ENCODE peak calls at places on chromosomes 2 and 18, in seven cellular contexts. One of them, this sample, is unnamed.

GRCh38 chr2:25290811-25291510 is 50.8 kb downstream of the DNMT3A start:
- DNase-seq in Karpas-422: no peak
- DNase-seq in MCF 10A: no peak
- DNase-seq in NCI-H1092 treated with DMSO at 0.1 percent for 48 hours: peak; percentile 72
- DNase-seq in neural progenitor cell: no peak
- DNase-seq in psoas muscle: no peak
- DNase-seq in activated effector memory CD4-positive, alpha-beta T cell treated with Interleukin-2 at 50 U/mL for 16 hours: no peak
- DNase-seq in this sample: no peak

GRCh38 chr18:46560671-46561045 is 96.4 kb downstream of the LOXHD1 start:
- DNase-seq in activated effector memory CD4-positive, alpha-beta T cell treated with Interleukin-2 at 50 U/mL for 16 hours: no peak
- DNase-seq in MCF 10A: no peak
- DNase-seq in NCI-H1092 treated with DMSO at 0.1 percent for 48 hours: no peak
- DNase-seq in Karpas-422: no peak
- DNase-seq in neural progenitor cell: no peak
- DNase-seq in psoas muscle: no peak
- DNase-seq in this sample: no peak

GRCh38 chr2:8315766-8316165 is 366.1 kb upstream of the ID2 start:
- DNase-seq in psoas muscle: no peak
- DNase-seq in Karpas-422: no peak
- DNase-seq in MCF 10A: peak; percentile 88
- DNase-seq in NCI-H1092 treated with DMSO at 0.1 percent for 48 hours: no peak
- DNase-seq in neural progenitor cell: peak; percentile 64
- DNase-seq in activated effector memory CD4-positive, alpha-beta T cell treated with Interleukin-2 at 50 U/mL for 16 hours: no peak
- DNase-seq in this sample: no peak

GRCh38 chr2:98518106-98518505 is 73.4 kb downstream of the INPP4A start:
- DNase-seq in MCF 10A: peak; percentile 20
- DNase-seq in Karpas-422: peak; percentile 79
- DNase-seq in NCI-H1092 treated with DMSO at 0.1 percent for 48 hours: no peak
- DNase-seq in psoas muscle: no peak
- DNase-seq in activated effector memory CD4-positive, alpha-beta T cell treated with Interleukin-2 at 50 U/mL for 16 hours: peak; percentile 39
- DNase-seq in neural progenitor cell: peak; percentile 19
- DNase-seq in this sample: no peak

GRCh38 chr18:79477711-79478483 is 82.2 kb downstream of the NFATC1 start:
- DNase-seq in Karpas-422: no peak
- DNase-seq in neural progenitor cell: no peak
- DNase-seq in psoas muscle: peak; percentile 6
- DNase-seq in activated effector memory CD4-positive, alpha-beta T cell treated with Interleukin-2 at 50 U/mL for 16 hours: no peak
- DNase-seq in MCF 10A: no peak
- DNase-seq in NCI-H1092 treated with DMSO at 0.1 percent for 48 hours: no peak
- DNase-seq in this sample: no peak

GRCh38 chr18:72376256-72376655 is 167.9 kb downstream of the CBLN2 start:
- DNase-seq in MCF 10A: peak; percentile 8
- DNase-seq in neural progenitor cell: no peak
- DNase-seq in Karpas-422: no peak
- DNase-seq in NCI-H1092 treated with DMSO at 0.1 percent for 48 hours: no peak
- DNase-seq in psoas muscle: no peak
- DNase-seq in activated effector memory CD4-positive, alpha-beta T cell treated with Interleukin-2 at 50 U/mL for 16 hours: no peak
- DNase-seq in this sample: no peak

GRCh38 chr2:233387667-233388528 is 33.6 kb downstream of the DGKD start:
- DNase-seq in psoas muscle: peak; percentile 85
- DNase-seq in MCF 10A: peak; percentile 96
- DNase-seq in NCI-H1092 treated with DMSO at 0.1 percent for 48 hours: peak; percentile 62
- DNase-seq in neural progenitor cell: no peak
- DNase-seq in Karpas-422: no peak
- DNase-seq in activated effector memory CD4-positive, alpha-beta T cell treated with Interleukin-2 at 50 U/mL for 16 hours: no peak
- DNase-seq in this sample: peak; percentile 36

GRCh38 chr2:150279673-150280072 is 207.8 kb downstream of the RND3 start:
- DNase-seq in activated effector memory CD4-positive, alpha-beta T cell treated with Interleukin-2 at 50 U/mL for 16 hours: no peak
- DNase-seq in MCF 10A: no peak
- DNase-seq in NCI-H1092 treated with DMSO at 0.1 percent for 48 hours: no peak
- DNase-seq in neural progenitor cell: no peak
- DNase-seq in psoas muscle: no peak
- DNase-seq in Karpas-422: no peak
- DNase-seq in this sample: no peak

GRCh38 chr2:68931799-68932198 is 20.9 kb downstream of the GKN2 start:
- DNase-seq in psoas muscle: no peak
- DNase-seq in NCI-H1092 treated with DMSO at 0.1 percent for 48 hours: no peak
- DNase-seq in MCF 10A: peak; percentile 30
- DNase-seq in activated effector memory CD4-positive, alpha-beta T cell treated with Interleukin-2 at 50 U/mL for 16 hours: no peak
- DNase-seq in neural progenitor cell: no peak
- DNase-seq in Karpas-422: no peak
- DNase-seq in this sample: no peak

GRCh38 chr2:167294031-167294774 is 405.9 kb downstream of the XIRP2 start:
- DNase-seq in NCI-H1092 treated with DMSO at 0.1 percent for 48 hours: peak; percentile 15
- DNase-seq in MCF 10A: no peak
- DNase-seq in activated effector memory CD4-positive, alpha-beta T cell treated with Interleukin-2 at 50 U/mL for 16 hours: no peak
- DNase-seq in psoas muscle: peak; percentile 18
- DNase-seq in neural progenitor cell: peak; percentile 68
- DNase-seq in Karpas-422: no peak
- DNase-seq in this sample: no peak

GRCh38 chr2:233064526-233065199 is 4.5 kb downstream of the INPP5D start:
- DNase-seq in MCF 10A: no peak
- DNase-seq in psoas muscle: no peak
- DNase-seq in activated effector memory CD4-positive, alpha-beta T cell treated with Interleukin-2 at 50 U/mL for 16 hours: no peak
- DNase-seq in Karpas-422: no peak
- DNase-seq in NCI-H1092 treated with DMSO at 0.1 percent for 48 hours: no peak
- DNase-seq in neural progenitor cell: no peak
- DNase-seq in this sample: no peak

GRCh38 chr2:64751286-64752260 is 97.9 kb upstream of the SERTAD2 start:
- DNase-seq in psoas muscle: no peak
- DNase-seq in activated effector memory CD4-positive, alpha-beta T cell treated with Interleukin-2 at 50 U/mL for 16 hours: no peak
- DNase-seq in neural progenitor cell: no peak
- DNase-seq in NCI-H1092 treated with DMSO at 0.1 percent for 48 hours: peak; percentile 99
- DNase-seq in MCF 10A: peak; percentile 99
- DNase-seq in Karpas-422: peak; percentile 76
- DNase-seq in this sample: no peak

This sample was measured in H1.